ENCODE peak calls at places on chromosomes 3 and 15, in eight cellular contexts. N is stomach, U is A549, X is esophagus muscularis mucosa, F is tibial nerve, V is transverse colon, A is ovary, H is K562. B is an unnamed sample. For H3K9me3, the result is how much of the 10 kb centered on the place peaks cover.

GRCh38 chr3:124461838-124462632 is 268.2 kb upstream of the UMPS start:
- DNase-seq in N (no peak), U (no peak), X (no peak), F (no peak), V (no peak), A (no peak), H (no peak), B (no peak)

GRCh38 chr3:152513301-152513960 is 244.7 kb downstream of the MBNL1 start:
- DNase-seq in N (no peak), U (no peak), X (no peak), F (no peak), V (no peak), A (no peak), H (no peak), B (no peak)

GRCh38 chr15:46855388-46855787 is 861.9 kb upstream of the SEMA6D start:
- DNase-seq in N (no peak), U (no peak), X (no peak), F (no peak), V (no peak), A (no peak), H (no peak), B (no peak)

GRCh38 chr15:68868296-68868695 is 47.6 kb upstream of the ANP32A start:
- DNase-seq in N (no peak), U (no peak), X (no peak), F (no peak), V (no peak), A (no peak), H (no peak), B (no peak)

GRCh38 chr3:194971965-194972364 is 286.3 kb downstream of the FAM43A start:
- DNase-seq in N (no peak), U (no peak), X (peak), F (no peak), V (no peak), A (no peak), H (no peak), B (peak)

GRCh38 chr3:119206611-119207511 is 33.5 kb downstream of the UPK1B start:
- DNase-seq in N (no peak), U (peak), X (no peak), F (no peak), V (no peak), A (no peak), H (no peak), B (no peak)

GRCh38 chr3:45870099-45870498 is 16.2 kb upstream of the CCR9 start:
- DNase-seq in N (no peak), U (no peak), X (no peak), F (no peak), V (peak), A (no peak), H (no peak), B (no peak)

GRCh38 chr3:100518983-100519382 is 26.6 kb downstream of the TMEM45A start:
- DNase-seq in N (no peak), U (no peak), X (no peak), F (no peak), V (no peak), A (no peak), H (no peak), B (no peak)

GRCh38 chr15:29822100-29822684 is at the start of gene TJP1:
- DNase-seq in N (peak), U (peak), X (peak), F (peak), V (peak), A (peak), H (peak), B (peak)

GRCh38 chr3:43894176-43895049 is 203.7 kb downstream of the ABHD5 start:
- DNase-seq in N (peak), U (peak), X (no peak), F (peak), V (peak), A (peak), H (peak), B (no peak)

GRCh38 chr3:99747915-99748314 is 69.7 kb upstream of the CMSS1 start:
- DNase-seq in N (no peak), U (no peak), X (no peak), F (peak), V (no peak), A (no peak), H (no peak), B (no peak)

GRCh38 chr3:27452368-27453090 is 31.7 kb downstream of the SLC4A7 start:
- DNase-seq in N (no peak), U (no peak), X (no peak), F (no peak), V (no peak), A (no peak), H (no peak), B (no peak)

GRCh38 chr3:152909180-152909883 is 74.4 kb downstream of the P2RY1 start:
- DNase-seq in N (no peak), U (no peak), X (no peak), F (no peak), V (no peak), A (no peak), H (peak), B (no peak)

GRCh38 chr3:55036883-55037577 is 109.2 kb upstream of the LRTM1 start:
- DNase-seq in N (no peak), U (no peak), X (no peak), F (no peak), V (no peak), A (no peak), H (no peak), B (no peak)

GRCh38 chr3:55042591-55042990 is 114.7 kb upstream of the LRTM1 start:
- DNase-seq in N (no peak), U (no peak), X (no peak), F (no peak), V (no peak), A (no peak), H (no peak), B (no peak)
- TF ChIP-seq EP300 in N (no peak), U (no peak), X (no peak), F (no peak), V (no peak), A (no peak), H (no peak), B (no peak)

DNA sequence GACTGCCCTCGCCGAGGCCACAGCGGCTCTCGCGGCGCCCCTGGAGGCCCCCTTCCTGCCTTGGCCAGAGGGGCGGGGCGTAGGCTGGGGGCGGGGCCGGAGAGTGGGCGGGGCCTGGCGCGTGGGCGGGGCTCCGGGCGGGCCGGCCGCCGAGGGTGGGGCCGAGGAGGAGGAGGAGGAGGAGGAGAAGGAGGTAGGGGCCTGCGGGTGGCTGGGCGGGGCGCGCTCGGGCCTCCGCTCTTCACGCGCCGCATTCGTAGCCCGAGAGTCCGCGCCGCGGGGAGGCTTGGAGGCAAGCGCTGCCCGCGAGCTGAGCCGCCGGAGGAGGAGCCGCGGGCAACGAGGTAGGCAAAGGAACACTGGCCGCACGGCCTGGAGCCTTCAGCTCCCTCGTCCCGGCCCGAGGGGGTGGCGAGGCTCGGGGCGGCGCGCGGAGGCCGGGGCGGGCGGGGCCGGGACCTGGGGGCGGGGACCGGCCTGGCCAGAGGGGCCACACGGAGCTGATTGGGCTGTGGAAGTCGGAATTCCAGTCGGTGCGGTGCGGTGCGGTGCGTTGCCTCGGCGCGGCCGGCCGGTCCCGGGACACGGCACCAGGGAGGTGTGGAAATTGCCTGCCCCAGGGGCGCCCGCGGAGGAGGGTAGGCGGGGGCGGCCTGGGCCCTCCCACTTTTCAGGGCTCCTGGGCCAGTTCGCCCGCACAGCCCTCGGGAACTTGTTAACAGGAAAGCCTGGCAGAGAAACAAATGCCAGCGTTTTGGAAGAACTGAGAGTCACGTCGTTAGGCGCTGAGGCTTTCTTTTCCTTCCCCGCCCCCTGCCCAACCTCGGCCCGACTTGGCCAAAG is at the start of gene PPP2R3A:
- DNase-seq in N (peak), U (peak), X (peak), F (peak), V (peak), A (peak), H (peak), B (peak)
- TF ChIP-seq POLR2A in N (peak), U (no peak), X (peak), F (peak), V (peak), A (no peak), H (no peak), B (no peak)

GRCh38 chr3:89256395-89256794 is 149.0 kb downstream of the EPHA3 start:
- DNase-seq in N (no peak), U (no peak), X (no peak), F (no peak), V (no peak), A (no peak), H (no peak), B (no peak)

GRCh38 chr3:89260721-89261120 is 153.3 kb downstream of the EPHA3 start:
- DNase-seq in N (no peak), U (no peak), X (no peak), F (no peak), V (no peak), A (no peak), H (no peak), B (no peak)

GRCh38 chr3:89252865-89253264 is 145.4 kb downstream of the EPHA3 start:
- DNase-seq in N (no peak), U (no peak), X (no peak), F (no peak), V (no peak), A (no peak), H (no peak), B (no peak)

GRCh38 chr3:89261673-89262072 is 154.3 kb downstream of the EPHA3 start:
- DNase-seq in N (no peak), U (no peak), X (no peak), F (no peak), V (no peak), A (no peak), H (no peak), B (no peak)

DNA sequence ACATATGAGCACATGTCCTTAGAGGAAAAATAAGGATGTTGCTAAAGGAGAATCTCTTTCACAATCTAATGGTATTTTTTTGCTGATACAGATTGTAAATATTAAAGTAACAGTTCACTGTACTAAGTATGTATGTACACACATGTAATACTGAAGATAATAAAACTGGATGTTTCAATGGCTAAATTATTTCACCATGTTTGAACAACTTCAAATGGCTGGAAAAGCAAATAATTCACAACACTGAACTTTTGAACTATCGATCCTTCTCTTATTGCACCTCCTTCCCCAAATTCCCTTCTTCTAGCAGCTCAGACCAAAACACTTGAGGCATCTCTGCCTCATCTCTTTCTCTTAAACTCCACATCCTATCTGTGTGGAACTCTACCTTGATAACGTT is 149.5 kb downstream of the EPHA3 start:
- DNase-seq in N (no peak), U (no peak), X (no peak), F (no peak), V (no peak), A (no peak), H (no peak), B (no peak)
- H3K9me3 ChIP-seq in N (under half), U (under half), X (under half), F (under half), V (under half), A (under half), H (under half), B (under half)

GRCh38 chr3:77563012-77563411 is 523.1 kb downstream of the ROBO2 start:
- DNase-seq in N (peak), U (no peak), X (no peak), F (no peak), V (no peak), A (no peak), H (no peak), B (no peak)
- TF ChIP-seq EP300 in N (no peak), U (no peak), X (no peak), F (no peak), V (no peak), A (no peak), H (no peak), B (no peak)